ENCODE peak calls at places on chromosomes 7 and 10, in six cellular contexts. W, Y, F, O, L and K are unnamed samples. For H3K4me1, the result is how much of the 10 kb centered on the place peaks cover.

GRCh38 chr10:124174071-124174566 is 80.7 kb upstream of the CHST15 start:
- DNase-seq in W (no peak), Y (no peak), F (no peak), O (no peak), L (no peak), K (no peak)

GRCh38 chr10:95225136-95225535 is 31.1 kb downstream of the ACSM6 start:
- DNase-seq in W (no peak), Y (no peak), F (no peak), O (no peak), L (no peak), K (no peak)

GRCh38 chr10:11661441-11661840 is 50.0 kb upstream of the USP6NL start:
- DNase-seq in W (no peak), Y (no peak), F (no peak), O (no peak), L (no peak), K (no peak)

GRCh38 chr7:6614941-6615737 is at the start of gene ZNF853:
- DNase-seq in W (no peak), Y (no peak), F (no peak), O (no peak), L (no peak), K (no peak)

GRCh38 chr10:61779950-61780659 is 117.4 kb downstream of the CABCOCO1 start:
- DNase-seq in W (peak), Y (no peak), F (peak), O (no peak), L (no peak), K (peak)

GRCh38 chr7:129550673-129551360 is 48.5 kb downstream of the SMKR1 start:
- DNase-seq in W (no peak), Y (no peak), F (no peak), O (no peak), L (no peak), K (no peak)

GRCh38 chr10:104802941-104803340 is 161.9 kb downstream of the SORCS3 start:
- DNase-seq in W (no peak), Y (no peak), F (no peak), O (no peak), L (no peak), K (no peak)

GRCh38 chr10:78424721-78425120 is 391.1 kb downstream of the RPS24 start:
- DNase-seq in W (no peak), Y (no peak), F (no peak), O (no peak), L (no peak), K (no peak)

GRCh38 chr10:96706331-96706853 is 13.9 kb downstream of the PIK3AP1 start:
- DNase-seq in W (no peak), Y (no peak), F (no peak), O (no peak), L (no peak), K (no peak)

GRCh38 chr10:80324086-80324485 is 32.5 kb downstream of the DYDC1 start:
- DNase-seq in W (no peak), Y (no peak), F (no peak), O (no peak), L (no peak), K (peak)

GRCh38 chr10:58514102-58514472 is 1.4 kb downstream of the BICC1 start:
- DNase-seq in W (no peak), Y (no peak), F (no peak), O (no peak), L (no peak), K (no peak)

GRCh38 chr7:34756025-34756437 is 98.0 kb downstream of the NPSR1 start:
- DNase-seq in W (no peak), Y (no peak), F (no peak), O (no peak), L (no peak), K (no peak)

GRCh38 chr10:46525177-46525823 is 31.2 kb downstream of the GPRIN2 start:
- DNase-seq in W (peak), Y (no peak), F (peak), O (no peak), L (peak), K (peak)

GRCh38 chr10:71587941-71588573 is 131.5 kb downstream of the C10orf105 start:
- DNase-seq in W (no peak), Y (no peak), F (no peak), O (no peak), L (no peak), K (no peak)

GRCh38 chr10:117929321-117930067 is 117.2 kb downstream of the RAB11FIP2 start:
- DNase-seq in W (no peak), Y (no peak), F (no peak), O (no peak), L (no peak), K (no peak)

GRCh38 chr10:112958275-112958995 is 8.4 kb downstream of the TCF7L2 start:
- DNase-seq in W (no peak), Y (no peak), F (no peak), O (no peak), L (no peak), K (no peak)

GRCh38 chr10:48509061-48509772 is 95.7 kb downstream of the ARHGAP22 start:
- DNase-seq in W (no peak), Y (no peak), F (no peak), O (no peak), L (no peak), K (no peak)

GRCh38 chr7:122137291-122138077 is 6.6 kb downstream of the AASS start:
- DNase-seq in W (no peak), Y (no peak), F (no peak), O (no peak), L (no peak), K (no peak)

GRCh38 chr10:70671229-70671588 is 1.1 kb upstream of the ADAMTS14 start:
- DNase-seq in W (no peak), Y (no peak), F (no peak), O (no peak), L (no peak), K (no peak)

GRCh38 chr7:142308326-142308725 is 50.5 kb upstream of the PRSS58 start:
- DNase-seq in W (no peak), Y (no peak), F (no peak), O (no peak), L (no peak), K (no peak)

GRCh38 chr7:91800389-91800788 is 80.1 kb downstream of the MTERF1 start:
- DNase-seq in W (no peak), Y (no peak), F (no peak), O (no peak), L (no peak), K (no peak)

GRCh38 chr10:15306881-15307280 is 64.2 kb downstream of the FAM171A1 start:
- DNase-seq in W (no peak), Y (no peak), F (no peak), O (no peak), L (no peak), K (no peak)

GRCh38 chr7:40836218-40836617 is 701.4 kb downstream of the SUGCT start:
- DNase-seq in W (no peak), Y (no peak), F (no peak), O (no peak), L (no peak), K (peak)

GRCh38 chr7:30510124-30511074 is 5.8 kb upstream of the GGCT start:
- DNase-seq in W (no peak), Y (no peak), F (peak), O (no peak), L (no peak), K (peak)

GRCh38 chr10:22791655-22792054 is 77.3 kb upstream of the PIP4K2A start:
- DNase-seq in W (no peak), Y (no peak), F (no peak), O (no peak), L (no peak), K (no peak)

GRCh38 chr10:111319866-111320265 is 243.0 kb downstream of the ADRA2A start:
- DNase-seq in W (no peak), Y (no peak), F (no peak), O (no peak), L (no peak), K (no peak)

GRCh38 chr7:41035788-41036187 is 667.1 kb downstream of the INHBA start:
- DNase-seq in W (no peak), Y (no peak), F (no peak), O (no peak), L (no peak), K (no peak)

GRCh38 chr7:157859915-157860314 is 523.1 kb downstream of the DNAJB6 start:
- DNase-seq in W (peak), Y (no peak), F (no peak), O (no peak), L (no peak), K (no peak)

GRCh38 chr7:133060016-133060415 is 21.9 kb downstream of the CHCHD3 start:
- DNase-seq in W (no peak), Y (no peak), F (no peak), O (no peak), L (no peak), K (no peak)

GRCh38 chr10:99395750-99396445 is 34.5 kb downstream of the GOT1 start:
- DNase-seq in W (no peak), Y (no peak), F (no peak), O (no peak), L (no peak), K (peak)

GRCh38 chr10:99394761-99395386 is 35.5 kb downstream of the GOT1 start:
- DNase-seq in W (no peak), Y (no peak), F (no peak), O (no peak), L (no peak), K (peak)

GRCh38 chr10:99394256-99394655 is 36.2 kb downstream of the GOT1 start:
- DNase-seq in W (no peak), Y (no peak), F (no peak), O (no peak), L (no peak), K (peak)

GRCh38 chr10:99393036-99393435 is 37.4 kb downstream of the GOT1 start:
- DNase-seq in W (no peak), Y (no peak), F (no peak), O (no peak), L (no peak), K (no peak)

GRCh38 chr10:99393683-99394082 is 36.7 kb downstream of the GOT1 start:
- DNase-seq in W (no peak), Y (no peak), F (no peak), O (no peak), L (no peak), K (no peak)
- H3K27ac ChIP-seq in W (peak), Y (no peak), F (no peak), O (no peak), L (no peak), K (no peak)

DNA sequence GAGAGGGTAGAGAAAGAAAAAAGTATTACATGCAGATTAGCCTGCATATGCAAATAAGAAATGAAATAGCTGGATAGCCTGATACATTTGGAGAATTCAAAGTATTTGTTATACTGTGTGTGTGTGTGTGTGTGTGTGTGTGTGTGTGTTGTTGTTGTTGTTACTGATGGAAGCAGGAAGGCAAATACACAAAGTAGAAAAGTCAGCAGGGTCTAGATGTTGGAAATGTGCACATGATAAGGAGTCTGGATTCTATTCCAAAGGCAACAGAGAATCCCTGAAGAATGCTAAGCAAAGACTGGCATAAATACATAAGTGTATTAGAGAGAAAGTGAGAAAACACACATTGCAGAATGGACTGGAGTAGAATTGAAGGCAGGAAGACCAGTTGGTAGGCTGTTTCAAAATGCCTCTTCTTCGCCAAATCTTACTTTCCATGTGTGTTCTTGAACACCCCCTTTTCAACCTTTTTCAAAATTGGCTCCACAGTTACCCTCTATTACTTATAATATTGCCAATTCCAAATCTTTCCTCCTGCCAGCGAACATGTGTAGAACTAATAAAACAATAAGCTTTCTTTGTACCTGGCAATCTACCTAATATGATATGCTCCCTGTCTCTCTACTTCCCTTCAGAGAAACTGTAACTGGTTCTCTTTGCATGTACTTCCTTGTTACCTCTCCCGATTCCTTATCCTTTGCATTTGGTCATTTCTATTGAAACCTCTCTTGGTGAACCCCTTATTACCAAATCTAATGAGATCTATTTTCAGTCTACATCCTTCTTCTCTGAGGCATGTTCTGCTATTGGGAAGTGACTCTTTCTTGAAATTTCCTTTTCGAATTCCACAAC is 6.2 kb downstream of the CPED1 start:
- DNase-seq in W (no peak), Y (no peak), F (no peak), O (no peak), L (no peak), K (no peak)
- H3K4me1 ChIP-seq in W (half or more), Y (under half), F (half or more), O (under half), L (under half), K (under half)

DNA sequence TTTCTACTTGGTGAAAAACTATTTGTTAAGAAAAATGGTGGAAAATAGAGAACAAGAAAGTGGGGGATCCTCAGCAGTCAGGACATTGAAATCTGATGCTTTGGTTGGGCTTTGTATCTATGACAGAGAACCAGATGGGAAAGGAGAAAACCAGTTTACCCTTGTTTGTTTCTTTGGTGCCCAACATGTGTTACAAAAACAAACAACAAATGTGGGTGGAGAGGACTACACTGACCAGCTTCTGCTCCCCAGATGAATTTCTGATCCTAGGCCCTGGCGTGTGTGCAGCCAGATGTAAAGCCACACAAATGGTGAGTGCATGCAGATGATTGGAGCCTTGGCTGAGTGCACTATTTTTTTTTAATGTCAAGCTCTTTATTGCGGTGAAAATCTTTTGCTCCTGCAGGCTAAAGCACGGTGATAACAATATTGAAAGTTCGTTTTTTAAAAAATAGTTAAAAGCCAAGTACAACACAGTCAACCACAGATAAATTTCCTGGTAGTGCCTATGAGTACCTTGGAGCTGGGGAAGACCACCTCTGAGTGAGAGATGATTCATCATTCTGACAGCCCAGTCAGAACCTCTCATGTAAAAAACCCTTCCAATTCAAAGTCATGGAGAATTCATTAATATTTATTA is 163.8 kb downstream of the AGMO start:
- DNase-seq in W (no peak), Y (no peak), F (no peak), O (no peak), L (no peak), K (no peak)
- H3K27ac ChIP-seq in W (no peak), Y (no peak), F (no peak), O (no peak), L (no peak), K (no peak)

DNA sequence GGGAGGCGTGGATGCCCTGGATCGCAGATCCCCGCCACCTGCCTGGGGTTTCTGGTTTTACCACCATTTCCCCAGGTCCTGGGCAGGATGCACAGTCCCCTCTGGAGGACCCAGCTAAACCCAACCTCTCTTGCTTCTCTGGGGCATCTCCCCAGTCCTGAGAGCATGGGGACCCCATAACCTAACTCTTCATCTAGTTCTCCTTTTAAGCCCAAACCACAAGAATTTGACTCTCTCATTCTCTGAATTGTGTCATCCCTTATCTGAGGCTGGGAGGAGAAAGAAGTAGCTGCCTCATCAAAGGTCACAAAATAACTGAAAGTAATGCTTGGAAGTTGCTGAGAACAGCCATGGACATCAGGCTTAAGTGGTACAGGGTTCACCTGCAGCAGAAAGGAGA is 159.9 kb downstream of the FGFR2 start:
- DNase-seq in W (no peak), Y (no peak), F (no peak), O (no peak), L (no peak), K (no peak)
- H3K4me1 ChIP-seq in W (under half), Y (under half), F (under half), O (under half), L (under half), K (under half)